ENCODE peak calls at places on chromosomes 2 and 18, in nine cellular contexts. C is HCT116, P is stomach, Y is adrenal gland, D is heart left ventricle, J is K562, X is sigmoid colon, E is transverse colon, B is esophagus squamous epithelium. G is an unnamed sample. For H3K36me3, the result is how much of the 10 kb centered on the place peaks cover.

GRCh38 chr18:596288-596881 is 403 bp upstream of the CLUL1 start:
- DNase-seq in B (no peak), C (peak), E (no peak), P (no peak), J (peak), X (no peak), D (no peak), Y (no peak), G (no peak)

GRCh38 chr2:216560695-216561370 is 62.2 kb downstream of the RPL37A start:
- DNase-seq in X (no peak), P (no peak), Y (peak), C (no peak), J (no peak), E (no peak), D (no peak), B (no peak), G (no peak)

GRCh38 chr18:5417342-5417741 is 121.8 kb upstream of the ZBTB14 start:
- DNase-seq in P (no peak), Y (peak), C (no peak), D (peak), B (no peak), E (no peak), X (no peak), J (no peak), G (no peak)

GRCh38 chr2:69375494-69376353 is 11.3 kb downstream of the GFPT1 start:
- DNase-seq in P (no peak), J (peak), E (no peak), Y (no peak), D (no peak), C (peak), B (no peak), X (no peak), G (no peak)

GRCh38 chr2:12884713-12885282 is 168.1 kb downstream of the TRIB2 start:
- DNase-seq in P (no peak), Y (peak), B (no peak), E (no peak), C (peak), J (no peak), D (peak), X (peak), G (no peak)

GRCh38 chr2:17580319-17580715 is 39.8 kb downstream of the VSNL1 start:
- DNase-seq in C (no peak), B (no peak), D (no peak), E (no peak), P (no peak), Y (no peak), X (no peak), J (no peak), G (no peak)

GRCh38 chr18:2662990-2663389 is 7.5 kb downstream of the SMCHD1 start:
- DNase-seq in X (no peak), Y (no peak), J (no peak), E (no peak), D (no peak), B (no peak), C (no peak), P (no peak), G (peak)

GRCh38 chr2:234395801-234396478 is 100.9 kb downstream of the ARL4C start:
- DNase-seq in C (no peak), D (no peak), B (no peak), Y (no peak), P (no peak), J (no peak), X (no peak), E (no peak), G (no peak)

GRCh38 chr2:84302513-84303412 is 156.3 kb downstream of the SUCLG1 start:
- DNase-seq in J (peak), C (peak), X (no peak), D (no peak), E (peak), Y (peak), B (no peak), P (peak), G (no peak)

GRCh38 chr2:60460577-60461420 is 92.7 kb downstream of the BCL11A start:
- DNase-seq in Y (no peak), C (no peak), B (no peak), J (no peak), P (no peak), X (no peak), E (no peak), D (no peak), G (peak)

GRCh38 chr2:232937278-232937906 is 67.3 kb downstream of the SNORC start:
- DNase-seq in J (peak), C (no peak), X (no peak), D (no peak), B (no peak), Y (peak), P (no peak), E (no peak), G (no peak)

GRCh38 chr18:45291616-45292612 is 323.4 kb upstream of the SLC14A2 start:
- DNase-seq in D (no peak), E (no peak), C (no peak), P (no peak), X (no peak), B (no peak), Y (no peak), J (no peak), G (no peak)

GRCh38 chr18:58687871-58688308 is 16.6 kb downstream of the MALT1 start:
- DNase-seq in B (no peak), P (no peak), X (no peak), D (no peak), C (no peak), Y (no peak), E (no peak), J (no peak), G (no peak)

GRCh38 chr2:192314800-192315481 is 120.2 kb upstream of the TMEFF2 start:
- DNase-seq in B (no peak), C (no peak), X (peak), D (peak), P (no peak), J (no peak), Y (no peak), E (no peak), G (peak)

GRCh38 chr18:44638141-44638540 is 42.5 kb upstream of the SETBP1 start:
- DNase-seq in X (no peak), Y (no peak), C (no peak), D (no peak), B (no peak), E (no peak), J (no peak), P (no peak), G (no peak)

GRCh38 chr18:25299426-25299825 is 52.5 kb downstream of the ZNF521 start:
- DNase-seq in P (no peak), C (no peak), J (no peak), D (no peak), Y (no peak), X (no peak), B (no peak), E (no peak), G (no peak)

GRCh38 chr2:84840306-84840705 is 40.6 kb downstream of the TRABD2A start:
- DNase-seq in D (no peak), C (no peak), B (no peak), X (no peak), P (no peak), Y (no peak), J (no peak), E (no peak), G (no peak)

GRCh38 chr18:13110559-13110958 is 108.0 kb upstream of the LDLRAD4 start:
- DNase-seq in E (no peak), Y (no peak), X (no peak), C (no peak), J (no peak), P (no peak), D (peak), B (no peak), G (no peak)

GRCh38 chr18:13108330-13108729 is 110.2 kb upstream of the LDLRAD4 start:
- DNase-seq in J (no peak), B (no peak), X (no peak), P (no peak), E (no peak), Y (no peak), C (no peak), D (no peak), G (no peak)

GRCh38 chr18:13103366-13103765 is 112.2 kb downstream of the CEP192 start:
- DNase-seq in B (no peak), E (no peak), J (no peak), C (peak), D (no peak), X (no peak), Y (no peak), P (no peak), G (no peak)

GRCh38 chr18:13105059-13105458 is 113.5 kb upstream of the LDLRAD4 start:
- DNase-seq in D (no peak), C (no peak), X (no peak), E (no peak), P (no peak), J (no peak), Y (no peak), B (no peak), G (no peak)

GRCh38 chr18:13107074-13107473 is 111.5 kb upstream of the LDLRAD4 start:
- DNase-seq in P (no peak), C (no peak), E (no peak), Y (no peak), D (no peak), B (no peak), X (no peak), J (no peak), G (no peak)
- H3K36me3 ChIP-seq in P (half or more), C (under half), E (under half), Y (under half), D (under half), B (half or more), X (under half), J (half or more), G (half or more)

GRCh38 chr2:217943379-217944321 is 59.1 kb downstream of the TNS1 start:
- DNase-seq in P (peak), X (peak), E (peak), B (no peak), C (peak), J (peak), D (peak), Y (peak), G (peak)
- TF ChIP-seq POLR2A in P (no peak), X (peak), E (peak), B (peak), C (no peak), J (no peak), D (peak), Y (peak), G (no peak)

GRCh38 chr2:101989740-101990460 is 1.9 kb upstream of the IL1R2 start:
- DNase-seq in C (no peak), Y (no peak), P (no peak), J (no peak), B (no peak), X (no peak), D (no peak), E (no peak), G (no peak)

GRCh38 chr2:101988541-101988940 is 3.2 kb upstream of the IL1R2 start:
- DNase-seq in E (no peak), C (no peak), J (no peak), D (no peak), Y (no peak), P (no peak), X (no peak), B (no peak), G (no peak)

GRCh38 chr2:101993772-101994171 is 2.0 kb downstream of the IL1R2 start:
- DNase-seq in J (no peak), B (no peak), C (no peak), X (no peak), P (no peak), Y (no peak), E (no peak), D (no peak), G (no peak)

GRCh38 chr2:101995019-101995418 is 3.3 kb downstream of the IL1R2 start:
- DNase-seq in D (no peak), Y (no peak), P (no peak), B (no peak), X (no peak), C (no peak), J (no peak), E (no peak), G (no peak)

GRCh38 chr2:101991731-101992145 is at the start of gene IL1R2:
- DNase-seq in B (no peak), D (no peak), C (no peak), E (peak), P (peak), J (no peak), Y (peak), X (no peak), G (peak)
- H3K27ac ChIP-seq in B (peak), D (no peak), C (no peak), E (peak), P (peak), J (no peak), Y (no peak), X (no peak), G (peak)

DNA sequence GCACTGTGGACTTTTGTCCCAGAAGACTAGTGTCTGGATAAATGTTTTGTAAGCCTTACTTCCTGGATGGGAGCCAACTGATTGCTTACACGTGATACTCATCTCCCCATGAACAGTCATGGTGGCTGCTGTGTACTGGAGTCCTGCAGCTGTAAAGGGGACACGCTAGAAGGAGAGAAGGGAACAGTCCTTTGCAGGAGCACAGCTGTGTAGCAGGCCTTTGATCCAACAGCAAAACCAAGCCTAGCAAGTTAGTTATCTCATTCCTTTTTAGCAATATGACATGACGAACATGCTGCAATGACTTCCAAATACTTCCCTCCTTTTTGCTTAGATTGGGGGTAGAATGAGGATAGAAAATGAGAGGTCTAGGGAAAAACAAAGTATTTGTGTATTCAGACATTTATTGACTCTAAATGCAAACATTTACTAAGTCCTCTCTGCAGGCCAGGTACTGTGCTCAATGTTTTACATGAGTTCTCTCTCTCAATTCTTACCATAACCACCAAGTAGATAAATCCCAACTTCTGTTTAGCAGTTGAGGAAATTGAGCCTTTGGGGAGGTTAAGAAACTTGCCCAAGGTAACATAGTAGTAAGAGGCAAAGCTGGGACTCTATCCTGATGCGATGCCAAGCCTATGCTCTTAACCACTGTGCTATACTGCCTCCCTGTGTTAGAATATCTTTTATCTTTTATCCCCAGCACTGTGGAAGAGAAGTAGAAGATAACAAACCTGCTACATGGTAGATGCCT is 55.4 kb upstream of the CD28 start:
- DNase-seq in B (no peak), C (peak), X (peak), E (peak), Y (no peak), D (no peak), J (no peak), P (peak), G (no peak)
- H3K36me3 ChIP-seq in B (under half), C (under half), X (under half), E (under half), Y (under half), D (under half), J (under half), P (under half), G (under half)

DNA sequence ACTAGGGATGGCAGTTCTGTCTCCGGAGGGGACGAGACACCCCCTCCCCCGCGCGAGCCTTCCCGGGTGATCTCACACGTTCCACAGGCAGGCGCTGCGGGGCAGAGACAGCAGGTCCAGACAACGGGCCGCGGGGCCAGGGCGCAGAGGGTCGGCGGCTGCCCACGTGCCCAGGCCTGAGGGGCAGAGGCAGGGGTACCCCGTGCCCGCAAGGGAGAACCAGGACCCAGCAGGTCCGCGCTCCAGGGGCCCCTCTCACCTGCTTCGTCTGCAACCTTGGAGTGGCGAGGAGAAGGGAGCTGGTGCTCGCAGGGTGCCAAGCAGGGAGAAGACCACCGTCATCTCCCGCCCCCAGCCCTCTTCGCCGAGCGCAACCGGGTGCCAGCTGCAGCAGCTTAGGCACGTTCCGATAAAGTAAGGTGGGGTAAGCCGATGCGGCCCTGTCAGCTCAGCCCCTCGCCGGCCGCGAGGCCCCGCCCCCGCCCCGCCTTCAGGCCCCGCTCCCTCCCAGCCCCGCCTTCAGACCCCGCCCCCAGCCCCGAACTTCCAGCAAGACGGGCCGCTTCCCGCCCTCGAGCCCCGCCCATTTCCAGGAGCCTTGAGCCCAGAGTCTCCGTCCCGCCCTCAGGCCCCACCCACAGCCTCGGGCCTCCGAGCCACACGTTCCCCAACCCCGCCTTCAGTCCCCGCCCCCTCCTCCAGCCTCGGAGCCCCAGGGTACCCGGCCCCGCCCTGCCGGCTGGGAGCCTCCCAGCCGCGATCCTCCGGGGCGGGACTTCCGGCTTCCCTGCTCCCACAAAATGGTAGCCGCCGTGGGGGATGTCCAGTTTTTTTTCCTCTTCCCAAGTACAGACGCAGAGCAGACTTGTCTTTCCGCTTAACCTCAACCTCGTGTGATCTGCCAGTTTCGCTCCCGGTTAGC is at the start of gene GPR155:
- DNase-seq in X (peak), P (peak), E (peak), Y (peak), J (peak), C (peak), B (peak), D (peak), G (peak)
- TF ChIP-seq POLR2A in X (peak), P (no peak), E (peak), Y (peak), J (peak), C (peak), B (peak), D (no peak), G (no peak)

GRCh38 chr2:10901565-10901964 is 10.2 kb upstream of the KCNF1 start:
- DNase-seq in X (no peak), E (no peak), J (no peak), B (no peak), D (no peak), Y (no peak), C (no peak), P (no peak), G (no peak)
- H3K27ac ChIP-seq in X (no peak), E (peak), J (no peak), B (no peak), D (no peak), Y (no peak), C (no peak), P (no peak), G (no peak)

GRCh38 chr2:222615320-222615719 is 40.6 kb downstream of the FARSB start:
- DNase-seq in X (no peak), D (no peak), C (no peak), P (no peak), Y (no peak), J (no peak), E (no peak), B (no peak), G (no peak)
- H3K36me3 ChIP-seq in X (under half), D (under half), C (under half), P (half or more), Y (under half), J (half or more), E (under half), B (half or more), G (under half)

GRCh38 chr2:241103176-241103595 is 1.1 kb upstream of the MTERF4 start:
- DNase-seq in D (no peak), Y (peak), X (peak), C (no peak), B (no peak), J (no peak), P (no peak), E (no peak), G (no peak)

GRCh38 chr2:241107384-241107783 is 5.3 kb upstream of the MTERF4 start:
- DNase-seq in Y (peak), B (no peak), J (no peak), C (no peak), D (no peak), P (no peak), X (no peak), E (no peak), G (no peak)

GRCh38 chr2:241105641-241106040 is 3.6 kb upstream of the MTERF4 start:
- DNase-seq in P (no peak), Y (peak), D (no peak), B (no peak), J (peak), C (no peak), E (no peak), X (no peak), G (no peak)

GRCh38 chr2:241099246-241099645 is 2.8 kb downstream of the MTERF4 start:
- DNase-seq in B (no peak), E (no peak), J (no peak), X (no peak), C (no peak), P (no peak), D (no peak), Y (no peak), G (no peak)

DNA sequence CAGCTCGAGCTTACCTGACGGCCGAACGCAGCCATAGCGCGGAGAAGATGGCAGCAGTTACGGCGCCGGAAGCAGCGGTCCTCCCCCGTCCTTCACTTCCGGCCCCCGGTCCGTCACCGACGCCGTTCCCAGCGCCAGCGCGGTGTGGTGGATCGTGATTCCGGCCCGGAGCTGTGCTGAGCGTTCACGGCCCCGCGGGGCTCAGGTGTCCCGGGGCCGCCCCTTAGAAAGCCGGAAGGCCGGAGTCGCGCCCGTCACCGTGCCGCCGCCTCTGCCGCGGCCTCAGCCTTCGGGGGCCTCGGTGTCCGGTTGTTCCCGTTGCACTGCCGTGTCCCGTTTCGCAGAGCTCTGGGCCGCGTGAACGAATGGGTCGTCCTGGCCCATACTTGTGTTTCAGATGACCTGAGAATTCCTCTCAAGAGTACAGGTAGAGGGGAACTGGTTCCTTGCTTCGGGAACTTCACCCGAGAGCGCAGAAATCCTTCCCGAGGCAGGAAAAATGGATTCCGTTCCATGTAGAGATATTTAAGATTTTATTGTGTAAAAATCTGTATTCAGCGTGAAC is at the start of gene MTERF4:
- DNase-seq in Y (peak), C (peak), X (peak), P (peak), E (peak), D (peak), B (no peak), J (peak), G (peak)
- TF ChIP-seq POLR2A in Y (peak), C (peak), X (no peak), P (no peak), E (peak), D (no peak), B (peak), J (peak), G (no peak)

GRCh38 chr2:61993422-61994024 is 88.0 kb downstream of the COMMD1 start:
- DNase-seq in D (no peak), P (no peak), X (no peak), J (peak), E (peak), C (peak), Y (peak), B (no peak), G (no peak)
- H3K27ac ChIP-seq in D (no peak), P (no peak), X (no peak), J (no peak), E (no peak), C (no peak), Y (no peak), B (no peak), G (no peak)

GRCh38 chr2:215328066-215328465 is 16.2 kb downstream of the ATIC start:
- DNase-seq in C (no peak), E (no peak), D (no peak), B (no peak), Y (no peak), J (no peak), P (no peak), X (no peak), G (no peak)
- H3K36me3 ChIP-seq in C (under half), E (under half), D (under half), B (half or more), Y (under half), J (half or more), P (half or more), X (under half), G (half or more)